ENCODE peak calls at places on chromosomes 1 and 21, in ten cellular contexts. J is HCT116, B is heart left ventricle, C is IMR-90, K is GM12878, A is HepG2, P is right lobe of liver, G is A549, U is upper lobe of left lung, L is body of pancreas. O is an unnamed sample.

GRCh38 chr21:45769239-45769758 is 125.8 kb downstream of the PCBP3 start:
- ATAC-seq in K (no peak), A (no peak), B (no peak), J (no peak), U (peak), L (no peak), G (no peak), C (no peak), P (no peak), O (no peak)

GRCh38 chr1:246158131-246158530 is 348.9 kb downstream of the SMYD3 start:
- ATAC-seq in J (no peak), G (no peak), C (no peak), U (no peak), L (no peak), K (no peak), A (no peak), B (no peak), P (no peak), O (no peak)

GRCh38 chr1:194474701-194475100 is 1288.3 kb upstream of the B3GALT2 start:
- ATAC-seq in U (no peak), A (no peak), L (no peak), K (no peak), C (no peak), B (no peak), G (no peak), P (no peak), J (no peak), O (no peak)

GRCh38 chr1:57357462-57357861 is 66.4 kb downstream of the DAB1 start:
- ATAC-seq in L (no peak), K (no peak), J (no peak), G (no peak), P (no peak), B (no peak), A (no peak), U (no peak), C (no peak), O (no peak)

GRCh38 chr1:2925923-2926322 is 95.3 kb upstream of the ACTRT2 start:
- ATAC-seq in J (no peak), P (no peak), K (no peak), A (no peak), L (peak), C (no peak), B (peak), U (no peak), G (no peak), O (no peak)

GRCh38 chr1:41318135-41318534 is 43.1 kb upstream of the FOXO6 start:
- ATAC-seq in L (no peak), K (no peak), G (no peak), P (no peak), A (no peak), B (no peak), C (no peak), U (no peak), J (no peak), O (no peak)

GRCh38 chr1:4379451-4380175 is 274.8 kb upstream of the AJAP1 start:
- ATAC-seq in L (no peak), P (no peak), B (no peak), K (no peak), C (no peak), U (no peak), A (no peak), G (no peak), J (no peak), O (no peak)

GRCh38 chr1:6109688-6110087 is 64.0 kb downstream of the KCNAB2 start:
- ATAC-seq in U (no peak), G (no peak), J (no peak), P (no peak), A (no peak), B (no peak), L (no peak), K (no peak), C (no peak), O (no peak)

GRCh38 chr1:55690366-55690765 is 475.2 kb upstream of the USP24 start:
- ATAC-seq in U (no peak), A (no peak), L (no peak), J (no peak), B (no peak), K (no peak), P (no peak), G (no peak), C (no peak), O (peak)

GRCh38 chr1:55045430-55045829 is 6.1 kb downstream of the PCSK9 start:
- ATAC-seq in C (no peak), L (no peak), B (no peak), P (no peak), G (no peak), A (no peak), K (no peak), J (no peak), U (no peak), O (no peak)

GRCh38 chr1:51551848-51552296 is 32.8 kb upstream of the EPS15 start:
- ATAC-seq in L (peak), B (no peak), U (no peak), A (no peak), C (no peak), J (no peak), G (no peak), K (peak), P (peak), O (no peak)

GRCh38 chr1:110034040-110034450 is 379 bp upstream of the STRIP1 start:
- ATAC-seq in L (no peak), G (peak), P (no peak), A (no peak), U (no peak), C (no peak), B (no peak), J (peak), K (no peak), O (no peak)
- TF ChIP-seq POLR2A in L (no peak), G (no peak), P (no peak), A (no peak), U (no peak), C (no peak), B (no peak), J (no peak), K (no peak), O (no peak)

GRCh38 chr1:160207751-160208150 is 2.6 kb downstream of the PEA15 start:
- ATAC-seq in J (no peak), C (no peak), K (no peak), B (no peak), A (no peak), G (no peak), P (no peak), U (no peak), L (no peak), O (no peak)
- H3K4me3 ChIP-seq in J (no peak), C (no peak), K (no peak), B (no peak), A (no peak), G (no peak), P (no peak), U (no peak), L (no peak), O (no peak)

DNA sequence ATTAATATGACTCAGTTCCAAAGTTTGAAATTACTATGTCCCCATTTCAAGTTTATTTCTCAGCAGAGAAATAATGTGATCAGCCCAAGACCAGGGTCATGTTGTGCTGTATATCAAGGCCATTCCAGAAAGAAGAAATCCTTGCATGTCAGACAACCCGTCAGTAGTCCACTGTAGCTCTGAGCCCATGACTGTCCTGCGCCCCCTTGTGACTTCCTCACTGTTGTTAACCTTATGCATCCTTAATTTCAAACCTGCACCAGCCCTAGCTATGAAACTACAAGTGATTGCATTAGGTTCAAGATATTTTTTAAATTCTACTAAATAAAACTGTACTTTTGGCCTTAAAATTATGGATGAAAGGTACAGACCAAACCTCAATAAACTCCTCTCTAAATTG is 133.0 kb downstream of the LRRC7 start:
- ATAC-seq in J (peak), G (no peak), C (no peak), B (no peak), P (peak), L (no peak), U (no peak), K (peak), A (peak), O (no peak)
- TF ChIP-seq CTCF in J (peak), G (no peak), C (peak), B (no peak), P (peak), L (peak), U (no peak), K (peak), A (peak), O (no peak)

DNA sequence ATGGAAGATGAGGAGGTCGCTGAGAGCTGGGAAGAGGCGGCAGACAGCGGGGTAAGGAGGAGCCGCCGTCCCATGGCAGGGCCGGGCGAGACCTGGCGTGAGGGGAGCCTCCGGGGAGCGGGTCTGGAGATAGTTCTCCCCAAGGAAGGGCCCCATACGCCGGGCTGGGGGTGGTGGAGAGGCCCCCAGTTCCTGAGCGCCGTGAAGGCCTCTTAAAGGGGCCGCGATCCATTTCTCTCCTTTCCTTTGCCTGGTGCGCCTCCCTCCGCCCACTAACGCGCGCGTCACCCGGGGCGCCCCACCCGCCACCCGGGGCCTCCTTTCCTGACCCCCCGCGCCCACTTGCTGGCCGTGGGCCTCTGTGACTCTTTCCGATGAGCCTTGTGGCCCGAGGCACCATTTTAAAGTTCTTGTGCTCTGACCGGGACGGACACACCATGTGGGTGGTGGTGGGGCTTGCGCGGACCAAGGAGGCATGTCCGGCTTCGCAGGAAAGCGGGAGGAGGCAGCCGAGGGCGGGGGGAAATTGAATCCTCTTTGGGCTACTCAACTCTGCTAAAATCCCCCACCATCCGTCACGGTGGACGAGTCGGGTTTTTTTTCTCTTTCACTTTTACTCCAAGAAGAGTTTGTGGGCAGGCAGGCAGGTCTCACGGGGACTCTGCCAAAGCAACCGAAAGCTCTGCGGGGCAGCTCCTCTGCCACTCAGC is 371 bp downstream of the SZRD1 start:
- ATAC-seq in U (peak), G (peak), K (peak), B (peak), A (peak), L (peak), P (peak), C (peak), J (peak), O (peak)
- TF ChIP-seq POLR2A in U (peak), G (peak), K (peak), B (peak), A (peak), L (no peak), P (peak), C (peak), J (peak), O (peak)

DNA sequence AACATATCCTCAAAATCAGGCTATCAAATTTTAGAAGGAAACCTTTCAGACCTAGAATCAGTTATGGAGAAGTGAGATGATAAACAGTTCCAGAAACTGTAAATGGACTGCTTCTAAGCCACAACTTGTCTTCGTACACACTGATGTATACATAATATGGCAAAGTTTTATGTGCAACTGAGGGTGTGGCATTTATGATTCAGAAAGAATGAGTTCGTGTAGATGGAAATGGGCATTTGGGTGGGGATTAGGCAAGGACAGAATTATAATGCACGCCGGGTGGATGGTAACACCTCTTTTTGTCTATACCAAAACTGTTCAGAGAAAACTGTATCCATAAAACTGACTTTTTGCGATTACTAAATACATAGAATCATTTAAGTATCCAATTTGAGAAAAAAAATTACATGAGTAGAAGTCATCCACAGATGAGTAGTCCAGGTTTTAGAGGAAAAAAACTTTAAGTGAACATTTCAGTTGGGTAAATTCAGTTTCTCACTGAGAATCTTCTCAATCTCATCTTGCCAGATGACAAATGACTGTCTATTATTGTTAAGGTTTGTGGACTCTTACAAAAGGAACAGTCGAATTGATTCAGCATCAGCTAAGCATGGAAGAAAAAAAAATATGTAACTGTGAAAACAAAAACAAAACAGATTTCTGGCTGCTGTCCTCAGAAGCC is 22.5 kb downstream of the ERRFI1 start:
- ATAC-seq in G (no peak), L (no peak), B (no peak), P (no peak), U (no peak), K (no peak), A (no peak), J (no peak), C (no peak), O (no peak)
- H3K4me3 ChIP-seq in G (no peak), L (no peak), B (no peak), P (no peak), U (no peak), K (no peak), A (no peak), J (no peak), C (no peak), O (no peak)

GRCh38 chr21:31985398-31985797 is 112.6 kb downstream of the HUNK start:
- ATAC-seq in J (no peak), B (no peak), L (no peak), P (no peak), A (no peak), K (no peak), C (no peak), G (no peak), U (no peak), O (no peak)
- TF ChIP-seq CTCF in J (no peak), B (no peak), L (no peak), P (no peak), A (no peak), K (no peak), C (no peak), G (no peak), U (no peak), O (no peak)